ENCODE peak calls at places on chromosome 11, in four cellular contexts. Q is left ventricle myocardium inferior, L is tibial artery, S is breast epithelium. Y is an unnamed sample.

GRCh38 chr11:37141707-37142106 is 543.7 kb upstream of the RAG2 start:
- DNase-seq in Q (no peak), L (no peak), S (no peak), Y (no peak)

GRCh38 chr11:20963596-20963995 is 294.2 kb downstream of the NELL1 start:
- DNase-seq in Q (no peak), L (no peak), S (no peak), Y (no peak)

GRCh38 chr11:113447621-113448310 is 27.4 kb downstream of the DRD2 start:
- DNase-seq in Q (no peak), L (no peak), S (no peak), Y (no peak)

GRCh38 chr11:28657378-28658030 is 549.3 kb downstream of the METTL15 start:
- DNase-seq in Q (no peak), L (no peak), S (no peak), Y (no peak)

GRCh38 chr11:33753304-33753703 is 17.1 kb upstream of the CD59 start:
- DNase-seq in Q (no peak), L (no peak), S (no peak), Y (no peak)

GRCh38 chr11:117998201-117998579 is 12.0 kb downstream of the IL10RA start:
- DNase-seq in Q (no peak), L (no peak), S (no peak), Y (no peak)

GRCh38 chr11:61815790-61816735 is 740 bp downstream of the FADS1 start:
- DNase-seq in Q (peak; percentile 73), L (peak; percentile 67), S (peak; percentile 32), Y (peak; percentile 45)

GRCh38 chr11:45259607-45260006 is 26.5 kb downstream of the SYT13 start:
- DNase-seq in Q (no peak), L (no peak), S (no peak), Y (no peak)

GRCh38 chr11:57566035-57566504 is 1.4 kb downstream of the UBE2L6 start:
- DNase-seq in Q (no peak), L (peak; percentile 44), S (no peak), Y (no peak)

GRCh38 chr11:41461057-41461681 is 1.7 kb upstream of the LRRC4C start:
- DNase-seq in Q (no peak), L (no peak), S (no peak), Y (no peak)

GRCh38 chr11:122737951-122738693 is 82.6 kb downstream of the UBASH3B start:
- DNase-seq in Q (no peak), L (no peak), S (no peak), Y (no peak)

GRCh38 chr11:125343732-125344131 is 152.3 kb downstream of the FEZ1 start:
- DNase-seq in Q (no peak), L (no peak), S (no peak), Y (no peak)

GRCh38 chr11:93740802-93741093 is 547 bp downstream of the TAF1D start:
- DNase-seq in Q (peak; percentile 48), L (peak; percentile 55), S (peak; percentile 32), Y (no peak)

GRCh38 chr11:33723238-33723881 is 12.9 kb downstream of the CD59 start:
- DNase-seq in Q (no peak), L (no peak), S (no peak), Y (no peak)

GRCh38 chr11:114059984-114060401 is 482 bp downstream of the ZBTB16 start:
- DNase-seq in Q (peak; percentile 45), L (no peak), S (no peak), Y (no peak)

GRCh38 chr11:125167292-125167953 is 2.9 kb downstream of the PKNOX2 start:
- DNase-seq in Q (peak; percentile 33), L (peak; percentile 36), S (no peak), Y (no peak)

GRCh38 chr11:108223449-108224149 is 732 bp downstream of the ATM start:
- DNase-seq in Q (no peak), L (peak; percentile 23), S (no peak), Y (no peak)

GRCh38 chr11:36156486-36157150 is 132.6 kb downstream of the COMMD9 start:
- DNase-seq in Q (no peak), L (no peak), S (no peak), Y (no peak)

GRCh38 chr11:65780770-65781151 is at the start of gene AP5B1:
- DNase-seq in Q (peak; percentile 68), L (peak; percentile 29), S (peak; percentile 58), Y (no peak)

GRCh38 chr11:59503276-59503675 is at the start of gene OR4D11:
- DNase-seq in Q (no peak), L (no peak), S (no peak), Y (no peak)

GRCh38 chr11:91220476-91221202 is 997.8 kb upstream of the CHORDC1 start:
- DNase-seq in Q (no peak), L (no peak), S (no peak), Y (no peak)

GRCh38 chr11:19934828-19935259 is 222.2 kb downstream of the NAV2 start:
- DNase-seq in Q (no peak), L (peak; percentile 49), S (no peak), Y (peak; percentile 35)

GRCh38 chr11:13970986-13971385 is 8.5 kb downstream of the SPON1 start:
- DNase-seq in Q (no peak), L (no peak), S (peak; percentile 37), Y (no peak)

GRCh38 chr11:119085523-119085878 is 820 bp downstream of the HMBS start:
- DNase-seq in Q (no peak), L (no peak), S (no peak), Y (no peak)

GRCh38 chr11:115759622-115760527 is 255.7 kb upstream of the CADM1 start:
- DNase-seq in Q (peak; percentile 50), L (peak; percentile 28), S (no peak), Y (no peak)

GRCh38 chr11:90321018-90321417 is 98.2 kb upstream of the CHORDC1 start:
- DNase-seq in Q (no peak), L (no peak), S (no peak), Y (no peak)

GRCh38 chr11:132852361-132852760 is 679.9 kb downstream of the OPCML start:
- DNase-seq in Q (no peak), L (no peak), S (no peak), Y (no peak)

GRCh38 chr11:71206186-71206585 is 46.2 kb downstream of the SHANK2 start:
- DNase-seq in Q (no peak), L (no peak), S (peak; percentile 47), Y (no peak)

GRCh38 chr11:109422755-109423113 is 744 bp downstream of the C11orf87 start:
- DNase-seq in Q (no peak), L (no peak), S (no peak), Y (no peak)

GRCh38 chr11:115676768-115677167 is 172.6 kb upstream of the CADM1 start:
- DNase-seq in Q (no peak), L (no peak), S (no peak), Y (no peak)

GRCh38 chr11:69512790-69513189 is 31.3 kb downstream of the LINC01488 start:
- DNase-seq in Q (no peak), L (no peak), S (no peak), Y (no peak)

GRCh38 chr11:78224906-78225420 is 36.2 kb downstream of the USP35 start:
- DNase-seq in Q (no peak), L (no peak), S (no peak), Y (no peak)

GRCh38 chr11:78220218-78221157 is 31.8 kb downstream of the USP35 start:
- DNase-seq in Q (no peak), L (no peak), S (no peak), Y (no peak)

GRCh38 chr11:78224506-78224905 is 35.8 kb downstream of the USP35 start:
- DNase-seq in Q (no peak), L (no peak), S (no peak), Y (no peak)

GRCh38 chr11:78221396-78222315 is 32.9 kb downstream of the USP35 start:
- DNase-seq in Q (no peak), L (no peak), S (no peak), Y (no peak)

DNA sequence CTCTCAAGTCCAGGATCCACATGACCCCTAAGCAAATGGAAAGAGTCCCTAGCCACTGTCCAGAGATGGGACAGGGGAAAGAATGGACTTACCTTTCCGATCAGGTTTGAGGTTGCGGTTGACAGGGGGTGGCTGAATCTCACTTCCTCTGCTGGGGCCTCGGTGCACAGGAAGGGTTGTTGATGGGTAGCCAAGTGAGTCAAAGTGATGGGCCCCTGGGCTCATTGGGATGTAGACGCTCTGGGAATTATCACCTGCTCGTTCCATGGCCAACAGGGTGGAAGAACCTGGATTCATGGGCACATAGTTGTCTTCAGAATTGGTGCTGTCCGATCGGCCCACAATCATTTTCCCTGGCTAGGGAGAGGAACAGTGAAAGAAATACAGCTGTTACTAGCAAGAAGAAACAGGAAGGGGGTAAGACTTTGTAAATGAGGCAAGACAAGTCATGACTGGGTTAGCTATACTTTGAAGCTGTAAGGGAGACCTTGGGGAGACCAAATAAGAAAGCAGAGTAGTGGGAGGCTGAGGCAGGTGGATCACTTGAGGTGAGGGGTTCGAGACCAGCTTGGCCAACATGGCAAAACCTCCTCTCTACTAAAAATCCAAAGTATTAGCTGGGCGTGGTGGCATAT is 34.7 kb downstream of the USP35 start:
- DNase-seq in Q (no peak), L (no peak), S (no peak), Y (no peak)
- TF ChIP-seq CTCF in Q (no peak), L (no peak), S (no peak), Y (no peak)

DNA sequence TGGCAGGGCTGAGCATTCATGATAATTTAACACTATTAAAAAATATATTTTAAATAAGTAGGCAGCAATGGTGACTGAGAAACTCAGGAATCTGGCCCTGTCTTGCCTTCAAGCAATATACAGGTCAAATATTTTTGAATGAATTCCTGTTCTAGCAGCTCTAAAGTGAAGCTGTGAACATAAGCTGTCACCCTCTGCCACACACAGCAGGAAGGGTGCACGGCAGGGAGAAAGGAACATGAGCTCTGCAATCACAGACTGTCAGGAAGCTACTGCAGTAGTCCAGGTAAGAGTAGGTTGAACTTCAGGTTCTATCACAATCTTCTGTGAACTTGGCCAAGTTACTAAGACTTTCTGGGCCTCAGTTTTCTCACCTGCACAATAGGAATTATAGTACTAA is 114.8 kb downstream of the SERGEF start:
- DNase-seq in Q (no peak), L (no peak), S (no peak), Y (no peak)
- H3K4me3 ChIP-seq in Q (no peak overlapping the region), L (no peak overlapping the region), S (no peak overlapping the region), Y (no peak overlapping the region)

DNA sequence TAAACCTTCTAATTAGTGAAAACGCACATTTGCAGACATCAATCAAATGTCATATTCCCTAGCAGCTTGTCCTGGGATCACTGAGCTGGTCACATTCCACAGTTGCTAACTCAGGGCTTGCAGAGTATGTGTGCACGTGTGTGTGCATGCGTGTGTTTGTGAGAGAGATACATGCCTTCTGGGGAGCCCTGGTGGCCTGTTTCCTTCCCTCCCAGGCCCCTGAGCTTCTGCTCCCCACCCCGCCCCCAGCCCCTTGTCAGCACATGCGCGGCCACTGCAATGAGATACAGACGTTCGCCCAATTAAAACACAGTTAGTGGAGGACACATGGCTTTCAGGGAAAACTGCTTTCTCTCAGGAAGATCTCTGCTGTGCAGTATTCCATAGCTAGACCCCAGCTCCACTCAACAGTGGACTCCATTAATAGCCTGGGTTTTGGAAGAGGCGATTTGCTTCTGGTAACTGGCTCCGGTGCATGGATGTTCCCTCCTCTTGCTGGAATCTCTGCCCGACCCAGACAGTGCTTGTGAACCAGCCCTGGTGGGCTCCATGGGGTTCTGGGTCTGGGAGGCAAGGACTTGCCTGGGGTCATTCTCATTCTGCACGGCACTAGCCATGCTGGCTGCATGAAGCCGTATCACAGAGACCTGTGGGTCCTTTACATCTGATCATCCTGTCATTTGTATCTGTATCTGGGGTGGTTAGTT is 17.8 kb downstream of the LRP5 start:
- DNase-seq in Q (no peak), L (no peak), S (no peak), Y (no peak)
- H3K4me1 ChIP-seq in Q (peaks cover 84% of the 10 kb centered on the region), L (peaks cover 3% of the 10 kb centered on the region), S (peaks cover 7% of the 10 kb centered on the region), Y (peaks cover 87% of the 10 kb centered on the region)

DNA sequence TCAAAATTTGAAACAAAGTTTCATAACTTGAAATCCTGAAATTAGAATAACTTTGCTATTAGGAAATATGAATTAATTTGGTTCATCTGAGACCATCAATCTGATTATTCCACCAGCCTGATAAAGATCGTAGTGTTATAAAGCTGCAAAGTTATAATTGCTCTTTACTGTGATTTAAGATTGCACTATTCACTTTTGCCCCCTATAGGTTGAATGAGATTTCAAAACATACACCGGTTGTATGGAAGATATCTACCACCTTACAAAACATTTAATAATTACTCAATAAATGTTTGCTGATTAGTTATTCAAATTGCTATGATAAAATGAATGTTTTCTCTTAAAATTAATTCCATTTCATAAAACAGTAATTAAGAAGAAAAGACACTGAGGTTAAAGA is 26.1 kb downstream of the APIP start:
- DNase-seq in Q (no peak), L (no peak), S (no peak), Y (no peak)
- TF ChIP-seq CTCF in Q (peak; percentile 19), L (no peak), S (peak; percentile 27), Y (no peak)

Y was measured in thoracic aorta.